ENCODE peak calls at places on chromosome 13, in seven cellular contexts. One of them, this sample, is unnamed.

GRCh38 chr13:80338781-80339577 is 1.9 kb downstream of the SPRY2 start:
- DNase-seq in left ventricle myocardium inferior: peak
- DNase-seq in T-helper 1 cell: no peak
- DNase-seq in psoas muscle: peak
- DNase-seq in H54: peak
- DNase-seq in bronchial epithelial cell: peak
- DNase-seq in fibroblast of gingiva: peak
- DNase-seq in this sample: peak

GRCh38 chr13:87536499-87536898 is 134.7 kb upstream of the SLITRK5 start:
- DNase-seq in left ventricle myocardium inferior: no peak
- DNase-seq in T-helper 1 cell: no peak
- DNase-seq in psoas muscle: no peak
- DNase-seq in H54: no peak
- DNase-seq in bronchial epithelial cell: no peak
- DNase-seq in fibroblast of gingiva: no peak
- DNase-seq in this sample: no peak

GRCh38 chr13:26255717-26256277 is 1.9 kb downstream of the CDK8 start:
- DNase-seq in left ventricle myocardium inferior: no peak
- DNase-seq in T-helper 1 cell: no peak
- DNase-seq in psoas muscle: no peak
- DNase-seq in H54: no peak
- DNase-seq in bronchial epithelial cell: no peak
- DNase-seq in fibroblast of gingiva: no peak
- DNase-seq in this sample: no peak

GRCh38 chr13:112959206-112959605 is 9.8 kb upstream of the MCF2L start:
- DNase-seq in left ventricle myocardium inferior: peak
- DNase-seq in T-helper 1 cell: no peak
- DNase-seq in psoas muscle: no peak
- DNase-seq in H54: no peak
- DNase-seq in bronchial epithelial cell: no peak
- DNase-seq in fibroblast of gingiva: no peak
- DNase-seq in this sample: peak

GRCh38 chr13:61202042-61202441 is 213.6 kb downstream of the PCDH20 start:
- DNase-seq in left ventricle myocardium inferior: no peak
- DNase-seq in T-helper 1 cell: no peak
- DNase-seq in psoas muscle: no peak
- DNase-seq in H54: no peak
- DNase-seq in bronchial epithelial cell: no peak
- DNase-seq in fibroblast of gingiva: no peak
- DNase-seq in this sample: no peak

GRCh38 chr13:69970521-69970920 is 137.1 kb upstream of the ATXN8OS start:
- DNase-seq in left ventricle myocardium inferior: no peak
- DNase-seq in T-helper 1 cell: no peak
- DNase-seq in psoas muscle: no peak
- DNase-seq in H54: peak
- DNase-seq in bronchial epithelial cell: peak
- DNase-seq in fibroblast of gingiva: no peak
- DNase-seq in this sample: no peak

GRCh38 chr13:68160466-68160865 is 930.3 kb upstream of the PCDH9 start:
- DNase-seq in left ventricle myocardium inferior: no peak
- DNase-seq in T-helper 1 cell: no peak
- DNase-seq in psoas muscle: no peak
- DNase-seq in H54: no peak
- DNase-seq in bronchial epithelial cell: no peak
- DNase-seq in fibroblast of gingiva: peak
- DNase-seq in this sample: no peak

GRCh38 chr13:40613192-40613818 is 53.1 kb downstream of the FOXO1 start:
- DNase-seq in left ventricle myocardium inferior: no peak
- DNase-seq in T-helper 1 cell: peak
- DNase-seq in psoas muscle: no peak
- DNase-seq in H54: no peak
- DNase-seq in bronchial epithelial cell: no peak
- DNase-seq in fibroblast of gingiva: no peak
- DNase-seq in this sample: peak

GRCh38 chr13:102195566-102196462 is 206.0 kb downstream of the FGF14 start:
- DNase-seq in left ventricle myocardium inferior: no peak
- DNase-seq in T-helper 1 cell: no peak
- DNase-seq in psoas muscle: no peak
- DNase-seq in H54: no peak
- DNase-seq in bronchial epithelial cell: peak
- DNase-seq in fibroblast of gingiva: peak
- DNase-seq in this sample: no peak

GRCh38 chr13:112721198-112722104 is 31.6 kb downstream of the ATP11A start:
- DNase-seq in left ventricle myocardium inferior: no peak
- DNase-seq in T-helper 1 cell: no peak
- DNase-seq in psoas muscle: no peak
- DNase-seq in H54: no peak
- DNase-seq in bronchial epithelial cell: no peak
- DNase-seq in fibroblast of gingiva: no peak
- DNase-seq in this sample: peak

GRCh38 chr13:93227906-93228801 is 1.5 kb downstream of the GPC6 start:
- DNase-seq in left ventricle myocardium inferior: peak
- DNase-seq in T-helper 1 cell: no peak
- DNase-seq in psoas muscle: peak
- DNase-seq in H54: peak
- DNase-seq in bronchial epithelial cell: peak
- DNase-seq in fibroblast of gingiva: peak
- DNase-seq in this sample: peak

GRCh38 chr13:113898391-113898790 is 34.5 kb upstream of the GAS6 start:
- DNase-seq in left ventricle myocardium inferior: no peak
- DNase-seq in T-helper 1 cell: no peak
- DNase-seq in psoas muscle: no peak
- DNase-seq in H54: no peak
- DNase-seq in bronchial epithelial cell: no peak
- DNase-seq in fibroblast of gingiva: no peak
- DNase-seq in this sample: no peak

GRCh38 chr13:44219808-44220544 is 153.6 kb upstream of the SERP2 start:
- DNase-seq in left ventricle myocardium inferior: no peak
- DNase-seq in T-helper 1 cell: no peak
- DNase-seq in psoas muscle: no peak
- DNase-seq in H54: peak
- DNase-seq in bronchial epithelial cell: peak
- DNase-seq in fibroblast of gingiva: peak
- DNase-seq in this sample: no peak

GRCh38 chr13:39451301-39451700 is 151.7 kb downstream of the LHFPL6 start:
- DNase-seq in left ventricle myocardium inferior: no peak
- DNase-seq in T-helper 1 cell: no peak
- DNase-seq in psoas muscle: no peak
- DNase-seq in H54: no peak
- DNase-seq in bronchial epithelial cell: peak
- DNase-seq in fibroblast of gingiva: no peak
- DNase-seq in this sample: no peak

GRCh38 chr13:33817513-33817842 is 471 bp upstream of the RFC3 start:
- DNase-seq in left ventricle myocardium inferior: no peak
- DNase-seq in T-helper 1 cell: no peak
- DNase-seq in psoas muscle: no peak
- DNase-seq in H54: no peak
- DNase-seq in bronchial epithelial cell: no peak
- DNase-seq in fibroblast of gingiva: no peak
- DNase-seq in this sample: no peak

GRCh38 chr13:49436890-49437289 is 7.0 kb downstream of the CAB39L start:
- DNase-seq in left ventricle myocardium inferior: peak
- DNase-seq in T-helper 1 cell: no peak
- DNase-seq in psoas muscle: peak
- DNase-seq in H54: no peak
- DNase-seq in bronchial epithelial cell: peak
- DNase-seq in fibroblast of gingiva: peak
- DNase-seq in this sample: no peak

GRCh38 chr13:46345866-46346265 is 41.2 kb downstream of the RUBCNL start:
- DNase-seq in left ventricle myocardium inferior: no peak
- DNase-seq in T-helper 1 cell: no peak
- DNase-seq in psoas muscle: no peak
- DNase-seq in H54: no peak
- DNase-seq in bronchial epithelial cell: no peak
- DNase-seq in fibroblast of gingiva: peak
- DNase-seq in this sample: no peak

GRCh38 chr13:97757807-97758206 is 195.7 kb upstream of the IPO5 start:
- DNase-seq in left ventricle myocardium inferior: peak
- DNase-seq in T-helper 1 cell: no peak
- DNase-seq in psoas muscle: peak
- DNase-seq in H54: no peak
- DNase-seq in bronchial epithelial cell: no peak
- DNase-seq in fibroblast of gingiva: no peak
- DNase-seq in this sample: no peak

GRCh38 chr13:21134475-21134874 is 41.9 kb downstream of the SKA3 start:
- DNase-seq in left ventricle myocardium inferior: no peak
- DNase-seq in T-helper 1 cell: no peak
- DNase-seq in psoas muscle: no peak
- DNase-seq in H54: no peak
- DNase-seq in bronchial epithelial cell: no peak
- DNase-seq in fibroblast of gingiva: no peak
- DNase-seq in this sample: no peak

GRCh38 chr13:38024431-38024830 is 154.9 kb upstream of the TRPC4 start:
- DNase-seq in left ventricle myocardium inferior: no peak
- DNase-seq in T-helper 1 cell: no peak
- DNase-seq in psoas muscle: no peak
- DNase-seq in H54: no peak
- DNase-seq in bronchial epithelial cell: peak
- DNase-seq in fibroblast of gingiva: no peak
- DNase-seq in this sample: no peak

GRCh38 chr13:37681295-37682032 is 82.9 kb upstream of the POSTN start:
- DNase-seq in left ventricle myocardium inferior: no peak
- DNase-seq in T-helper 1 cell: no peak
- DNase-seq in psoas muscle: no peak
- DNase-seq in H54: no peak
- DNase-seq in bronchial epithelial cell: no peak
- DNase-seq in fibroblast of gingiva: peak
- DNase-seq in this sample: no peak

GRCh38 chr13:84121456-84121855 is 239.2 kb upstream of the SLITRK1 start:
- DNase-seq in left ventricle myocardium inferior: no peak
- DNase-seq in T-helper 1 cell: no peak
- DNase-seq in psoas muscle: no peak
- DNase-seq in H54: no peak
- DNase-seq in bronchial epithelial cell: peak
- DNase-seq in fibroblast of gingiva: peak
- DNase-seq in this sample: no peak

GRCh38 chr13:50025446-50025845 is 10.2 kb downstream of the KCNRG start:
- DNase-seq in left ventricle myocardium inferior: no peak
- DNase-seq in T-helper 1 cell: no peak
- DNase-seq in psoas muscle: no peak
- DNase-seq in H54: no peak
- DNase-seq in bronchial epithelial cell: no peak
- DNase-seq in fibroblast of gingiva: peak
- DNase-seq in this sample: no peak

GRCh38 chr13:85197431-85197830 is 601.8 kb downstream of the SLITRK6 start:
- DNase-seq in left ventricle myocardium inferior: no peak
- DNase-seq in T-helper 1 cell: no peak
- DNase-seq in psoas muscle: no peak
- DNase-seq in H54: no peak
- DNase-seq in bronchial epithelial cell: no peak
- DNase-seq in fibroblast of gingiva: no peak
- DNase-seq in this sample: no peak

GRCh38 chr13:99311748-99312492 is 4.7 kb upstream of the GPR183 start:
- DNase-seq in left ventricle myocardium inferior: no peak
- DNase-seq in T-helper 1 cell: no peak
- DNase-seq in psoas muscle: no peak
- DNase-seq in H54: no peak
- DNase-seq in bronchial epithelial cell: no peak
- DNase-seq in fibroblast of gingiva: peak
- DNase-seq in this sample: no peak

GRCh38 chr13:82636119-82636518 is 1246.2 kb downstream of the SLITRK1 start:
- DNase-seq in left ventricle myocardium inferior: no peak
- DNase-seq in T-helper 1 cell: no peak
- DNase-seq in psoas muscle: no peak
- DNase-seq in H54: no peak
- DNase-seq in bronchial epithelial cell: peak
- DNase-seq in fibroblast of gingiva: peak
- DNase-seq in this sample: no peak

GRCh38 chr13:107438251-107438650 is 777.1 kb downstream of the LIG4 start:
- DNase-seq in left ventricle myocardium inferior: no peak
- DNase-seq in T-helper 1 cell: no peak
- DNase-seq in psoas muscle: no peak
- DNase-seq in H54: no peak
- DNase-seq in bronchial epithelial cell: no peak
- DNase-seq in fibroblast of gingiva: peak
- DNase-seq in this sample: no peak

GRCh38 chr13:114143806-114144605 is 11.6 kb upstream of the RASA3 start:
- DNase-seq in left ventricle myocardium inferior: no peak
- DNase-seq in T-helper 1 cell: no peak
- DNase-seq in psoas muscle: no peak
- DNase-seq in H54: no peak
- DNase-seq in bronchial epithelial cell: no peak
- DNase-seq in fibroblast of gingiva: no peak
- DNase-seq in this sample: no peak

GRCh38 chr13:51776179-51776578 is 27.8 kb downstream of the DHRS12 start:
- DNase-seq in left ventricle myocardium inferior: no peak
- DNase-seq in T-helper 1 cell: no peak
- DNase-seq in psoas muscle: no peak
- DNase-seq in H54: no peak
- DNase-seq in bronchial epithelial cell: no peak
- DNase-seq in fibroblast of gingiva: no peak
- DNase-seq in this sample: no peak

GRCh38 chr13:30898721-30899188 is 7.3 kb upstream of the MEDAG start:
- DNase-seq in left ventricle myocardium inferior: no peak
- DNase-seq in T-helper 1 cell: no peak
- DNase-seq in psoas muscle: peak
- DNase-seq in H54: peak
- DNase-seq in bronchial epithelial cell: peak
- DNase-seq in fibroblast of gingiva: peak
- DNase-seq in this sample: no peak

GRCh38 chr13:42819712-42820111 is 38.3 kb downstream of the FAM216B start:
- DNase-seq in left ventricle myocardium inferior: no peak
- DNase-seq in T-helper 1 cell: no peak
- DNase-seq in psoas muscle: no peak
- DNase-seq in H54: no peak
- DNase-seq in bronchial epithelial cell: no peak
- DNase-seq in fibroblast of gingiva: no peak
- DNase-seq in this sample: no peak

GRCh38 chr13:97648881-97649224 is 214.9 kb downstream of the RAP2A start:
- DNase-seq in left ventricle myocardium inferior: no peak
- DNase-seq in T-helper 1 cell: no peak
- DNase-seq in psoas muscle: no peak
- DNase-seq in H54: no peak
- DNase-seq in bronchial epithelial cell: no peak
- DNase-seq in fibroblast of gingiva: no peak
- DNase-seq in this sample: no peak

GRCh38 chr13:42926555-42926954 is 65.5 kb downstream of the EPSTI1 start:
- DNase-seq in left ventricle myocardium inferior: no peak
- DNase-seq in T-helper 1 cell: no peak
- DNase-seq in psoas muscle: no peak
- DNase-seq in H54: no peak
- DNase-seq in bronchial epithelial cell: no peak
- DNase-seq in fibroblast of gingiva: peak
- DNase-seq in this sample: no peak

GRCh38 chr13:106916329-106916728 is 348.4 kb upstream of the ARGLU1 start:
- DNase-seq in left ventricle myocardium inferior: no peak
- DNase-seq in T-helper 1 cell: no peak
- DNase-seq in psoas muscle: no peak
- DNase-seq in H54: no peak
- DNase-seq in bronchial epithelial cell: no peak
- DNase-seq in fibroblast of gingiva: peak
- DNase-seq in this sample: no peak

GRCh38 chr13:101481421-101481820 is 28.9 kb downstream of the ITGBL1 start:
- DNase-seq in left ventricle myocardium inferior: no peak
- DNase-seq in T-helper 1 cell: no peak
- DNase-seq in psoas muscle: no peak
- DNase-seq in H54: no peak
- DNase-seq in bronchial epithelial cell: no peak
- DNase-seq in fibroblast of gingiva: no peak
- DNase-seq in this sample: no peak

GRCh38 chr13:39405107-39405506 is 197.9 kb downstream of the LHFPL6 start:
- DNase-seq in left ventricle myocardium inferior: no peak
- DNase-seq in T-helper 1 cell: no peak
- DNase-seq in psoas muscle: no peak
- DNase-seq in H54: no peak
- DNase-seq in bronchial epithelial cell: no peak
- DNase-seq in fibroblast of gingiva: no peak
- DNase-seq in this sample: no peak

GRCh38 chr13:55199132-55199531 is 1941.6 kb upstream of the PRR20A start:
- DNase-seq in left ventricle myocardium inferior: no peak
- DNase-seq in T-helper 1 cell: no peak
- DNase-seq in psoas muscle: no peak
- DNase-seq in H54: no peak
- DNase-seq in bronchial epithelial cell: peak
- DNase-seq in fibroblast of gingiva: no peak
- DNase-seq in this sample: no peak

GRCh38 chr13:24627090-24627714 is 53.0 kb upstream of the ATP12A start:
- DNase-seq in left ventricle myocardium inferior: no peak
- DNase-seq in T-helper 1 cell: no peak
- DNase-seq in psoas muscle: no peak
- DNase-seq in H54: no peak
- DNase-seq in bronchial epithelial cell: no peak
- DNase-seq in fibroblast of gingiva: no peak
- DNase-seq in this sample: no peak